ENCODE peak calls at places on chromosome 1, in eight cellular contexts. F is NCI-H1417; E is iPS DF 6.9; B is small intestine; I is M059J; O is activated CD4-positive, CD25-positive, alpha-beta regulatory T cell; C is HTR-8/SVneo; M is C1 segment of cervical spinal cord. Y is an unnamed sample.
A peak's percentile ranks its signal among the peaks of the same experiment; 100 is the strongest.

GRCh38 chr1:176938375-176938774 is 226.1 kb downstream of the ASTN1 start:
- DNase-seq in F (no peak), E (no peak), B (no peak), I (no peak), O (no peak), C (no peak), M (no peak), Y (no peak)

GRCh38 chr1:27010226-27010994 is 2.2 kb downstream of the TENT5B start:
- DNase-seq in F (no peak), E (no peak), B (no peak), I (peak; percentile 41), O (no peak), C (no peak), M (no peak), Y (no peak)

GRCh38 chr1:228081144-228081543 is 1.4 kb upstream of the ARF1 start:
- DNase-seq in F (no peak), E (no peak), B (no peak), I (no peak), O (no peak), C (no peak), M (no peak), Y (no peak)

GRCh38 chr1:235708390-235708962 is 58.9 kb upstream of the GNG4 start:
- DNase-seq in F (no peak), E (no peak), B (peak; percentile 40), I (peak; percentile 89), O (no peak), C (no peak), M (no peak), Y (peak; percentile 64)

GRCh38 chr1:31380181-31380580 is 7.3 kb upstream of the FABP3 start:
- DNase-seq in F (no peak), E (no peak), B (no peak), I (no peak), O (no peak), C (no peak), M (peak; percentile 18), Y (no peak)

GRCh38 chr1:173916667-173917066 is 460 bp downstream of the SERPINC1 start:
- DNase-seq in F (no peak), E (no peak), B (no peak), I (no peak), O (no peak), C (no peak), M (no peak), Y (no peak)

GRCh38 chr1:3103977-3104677 is 35.1 kb downstream of the PRDM16 start:
- DNase-seq in F (no peak), E (no peak), B (no peak), I (no peak), O (no peak), C (no peak), M (no peak), Y (no peak)

GRCh38 chr1:202439308-202439707 is 90.8 kb downstream of the PPP1R12B start:
- DNase-seq in F (no peak), E (no peak), B (no peak), I (no peak), O (no peak), C (no peak), M (no peak), Y (no peak)

GRCh38 chr1:2823921-2824660 is 22.6 kb upstream of the TTC34 start:
- DNase-seq in F (no peak), E (no peak), B (no peak), I (no peak), O (no peak), C (no peak), M (no peak), Y (no peak)

Y was measured in LoVo.